ENCODE peak calls at places on chromosomes 13 and 19, in five cellular contexts. One of them, this sample, is unnamed.

GRCh38 chr13:95643471-95643813 is 1.1 kb downstream of the DZIP1 start:
- DNase-seq in kidney: no peak
- DNase-seq in WERI-Rb-1: peak
- DNase-seq in fibroblast of pulmonary artery: peak
- DNase-seq in GM23338: peak
- DNase-seq in this sample: peak

GRCh38 chr13:103605546-103606326 is 539.5 kb upstream of the SLC10A2 start:
- DNase-seq in fibroblast of pulmonary artery: no peak
- DNase-seq in kidney: no peak
- DNase-seq in GM23338: no peak
- DNase-seq in WERI-Rb-1: no peak
- DNase-seq in this sample: no peak

GRCh38 chr13:114108894-114109293 is 23.5 kb downstream of the RASA3 start:
- DNase-seq in fibroblast of pulmonary artery: no peak
- DNase-seq in kidney: peak
- DNase-seq in WERI-Rb-1: peak
- DNase-seq in GM23338: no peak
- DNase-seq in this sample: no peak

GRCh38 chr19:55393362-55393761 is 7.6 kb downstream of the RPL28 start:
- DNase-seq in fibroblast of pulmonary artery: no peak
- DNase-seq in kidney: no peak
- DNase-seq in GM23338: no peak
- DNase-seq in WERI-Rb-1: no peak
- DNase-seq in this sample: no peak

GRCh38 chr13:99374169-99374991 is 67.2 kb upstream of the GPR183 start:
- DNase-seq in WERI-Rb-1: no peak
- DNase-seq in fibroblast of pulmonary artery: no peak
- DNase-seq in GM23338: no peak
- DNase-seq in kidney: no peak
- DNase-seq in this sample: no peak

GRCh38 chr13:33323766-33324525 is 38.4 kb upstream of the STARD13 start:
- DNase-seq in kidney: no peak
- DNase-seq in WERI-Rb-1: no peak
- DNase-seq in fibroblast of pulmonary artery: peak
- DNase-seq in GM23338: peak
- DNase-seq in this sample: no peak

GRCh38 chr13:109971006-109971744 is 184.8 kb upstream of the IRS2 start:
- DNase-seq in WERI-Rb-1: no peak
- DNase-seq in kidney: no peak
- DNase-seq in fibroblast of pulmonary artery: no peak
- DNase-seq in GM23338: no peak
- DNase-seq in this sample: no peak

GRCh38 chr13:81012031-81012430 is 671.1 kb upstream of the SPRY2 start:
- DNase-seq in kidney: no peak
- DNase-seq in WERI-Rb-1: peak
- DNase-seq in GM23338: peak
- DNase-seq in fibroblast of pulmonary artery: no peak
- DNase-seq in this sample: no peak

GRCh38 chr13:33526718-33527117 is 241.2 kb upstream of the STARD13 start:
- DNase-seq in kidney: no peak
- DNase-seq in GM23338: no peak
- DNase-seq in fibroblast of pulmonary artery: no peak
- DNase-seq in WERI-Rb-1: no peak
- DNase-seq in this sample: no peak

GRCh38 chr19:45114116-45114515 is 21.1 kb downstream of the PPP1R37 start:
- DNase-seq in fibroblast of pulmonary artery: no peak
- DNase-seq in kidney: no peak
- DNase-seq in WERI-Rb-1: no peak
- DNase-seq in GM23338: no peak
- DNase-seq in this sample: no peak

GRCh38 chr13:33797622-33798021 is 20.3 kb upstream of the RFC3 start:
- DNase-seq in fibroblast of pulmonary artery: peak
- DNase-seq in WERI-Rb-1: no peak
- DNase-seq in kidney: no peak
- DNase-seq in GM23338: no peak
- DNase-seq in this sample: no peak

GRCh38 chr13:42168497-42168896 is 103.5 kb upstream of the AKAP11 start:
- DNase-seq in fibroblast of pulmonary artery: no peak
- DNase-seq in WERI-Rb-1: no peak
- DNase-seq in kidney: no peak
- DNase-seq in GM23338: no peak
- DNase-seq in this sample: no peak

GRCh38 chr19:4993683-4994082 is 24.8 kb downstream of the KDM4B start:
- DNase-seq in kidney: no peak
- DNase-seq in WERI-Rb-1: no peak
- DNase-seq in fibroblast of pulmonary artery: no peak
- DNase-seq in GM23338: no peak
- DNase-seq in this sample: peak

GRCh38 chr13:112000888-112001287 is 66.1 kb upstream of the SOX1 start:
- DNase-seq in fibroblast of pulmonary artery: no peak
- DNase-seq in GM23338: no peak
- DNase-seq in WERI-Rb-1: no peak
- DNase-seq in kidney: no peak
- DNase-seq in this sample: no peak

GRCh38 chr13:106466691-106467405 is 68.6 kb downstream of the EFNB2 start:
- DNase-seq in WERI-Rb-1: peak
- DNase-seq in kidney: no peak
- DNase-seq in GM23338: no peak
- DNase-seq in fibroblast of pulmonary artery: no peak
- DNase-seq in this sample: peak

GRCh38 chr13:112325142-112325808 is 50.9 kb upstream of the SPACA7 start:
- DNase-seq in kidney: peak
- DNase-seq in fibroblast of pulmonary artery: no peak
- DNase-seq in GM23338: no peak
- DNase-seq in WERI-Rb-1: no peak
- DNase-seq in this sample: no peak

GRCh38 chr19:17862711-17863519 is 3.2 kb downstream of the RPL18A start:
- DNase-seq in GM23338: no peak
- DNase-seq in WERI-Rb-1: no peak
- DNase-seq in fibroblast of pulmonary artery: no peak
- DNase-seq in kidney: no peak
- DNase-seq in this sample: no peak

GRCh38 chr19:47861630-47862029 is 2.6 kb downstream of the TPRX2 start:
- DNase-seq in fibroblast of pulmonary artery: no peak
- DNase-seq in WERI-Rb-1: no peak
- DNase-seq in kidney: no peak
- DNase-seq in GM23338: no peak
- DNase-seq in this sample: no peak

GRCh38 chr13:46992383-46992952 is 95.6 kb upstream of the HTR2A start:
- DNase-seq in WERI-Rb-1: no peak
- DNase-seq in kidney: no peak
- DNase-seq in GM23338: peak
- DNase-seq in fibroblast of pulmonary artery: peak
- DNase-seq in this sample: peak

GRCh38 chr19:51696606-51697005 is 3.5 kb downstream of the SPACA6 start:
- DNase-seq in fibroblast of pulmonary artery: no peak
- DNase-seq in WERI-Rb-1: no peak
- DNase-seq in kidney: no peak
- DNase-seq in GM23338: no peak
- DNase-seq in this sample: no peak

GRCh38 chr19:16737909-16738308 is 18.3 kb downstream of the NWD1 start:
- DNase-seq in GM23338: no peak
- DNase-seq in WERI-Rb-1: no peak
- DNase-seq in fibroblast of pulmonary artery: peak
- DNase-seq in kidney: no peak
- DNase-seq in this sample: peak

GRCh38 chr19:7673995-7674667 is 2.8 kb upstream of the MCEMP1 start:
- DNase-seq in fibroblast of pulmonary artery: peak
- DNase-seq in WERI-Rb-1: peak
- DNase-seq in kidney: no peak
- DNase-seq in GM23338: peak
- DNase-seq in this sample: peak

GRCh38 chr13:80599765-80600164 is 258.8 kb upstream of the SPRY2 start:
- DNase-seq in fibroblast of pulmonary artery: no peak
- DNase-seq in kidney: no peak
- DNase-seq in WERI-Rb-1: no peak
- DNase-seq in GM23338: no peak
- DNase-seq in this sample: no peak

GRCh38 chr13:73984949-73985691 is 149.1 kb downstream of the KLF12 start:
- DNase-seq in fibroblast of pulmonary artery: peak
- DNase-seq in GM23338: peak
- DNase-seq in WERI-Rb-1: no peak
- DNase-seq in kidney: no peak
- DNase-seq in this sample: no peak

GRCh38 chr13:40662866-40663265 is 3.6 kb downstream of the FOXO1 start:
- DNase-seq in fibroblast of pulmonary artery: no peak
- DNase-seq in WERI-Rb-1: no peak
- DNase-seq in kidney: no peak
- DNase-seq in GM23338: peak
- DNase-seq in this sample: peak

GRCh38 chr19:18280247-18281081 is 958 bp downstream of the JUND start:
- DNase-seq in GM23338: peak
- DNase-seq in fibroblast of pulmonary artery: peak
- DNase-seq in kidney: peak
- DNase-seq in WERI-Rb-1: peak
- DNase-seq in this sample: peak

GRCh38 chr19:16330811-16331690 is 6.4 kb downstream of the KLF2 start:
- DNase-seq in GM23338: no peak
- DNase-seq in WERI-Rb-1: no peak
- DNase-seq in kidney: no peak
- DNase-seq in fibroblast of pulmonary artery: peak
- DNase-seq in this sample: no peak

GRCh38 chr13:109874921-109875454 is 88.6 kb upstream of the IRS2 start:
- DNase-seq in fibroblast of pulmonary artery: peak
- DNase-seq in kidney: no peak
- DNase-seq in WERI-Rb-1: no peak
- DNase-seq in GM23338: no peak
- DNase-seq in this sample: no peak

GRCh38 chr13:27200413-27201066 is 28.9 kb upstream of the USP12 start:
- DNase-seq in GM23338: no peak
- DNase-seq in fibroblast of pulmonary artery: no peak
- DNase-seq in kidney: no peak
- DNase-seq in WERI-Rb-1: no peak
- DNase-seq in this sample: peak

GRCh38 chr13:110431425-110431824 is 124.3 kb downstream of the COL4A2 start:
- DNase-seq in kidney: no peak
- DNase-seq in WERI-Rb-1: no peak
- DNase-seq in fibroblast of pulmonary artery: no peak
- DNase-seq in GM23338: no peak
- DNase-seq in this sample: no peak

GRCh38 chr19:8592231-8593009 is 15.2 kb upstream of the MYO1F start:
- DNase-seq in WERI-Rb-1: peak
- DNase-seq in GM23338: peak
- DNase-seq in kidney: peak
- DNase-seq in fibroblast of pulmonary artery: peak
- DNase-seq in this sample: no peak

GRCh38 chr13:107450426-107450825 is 764.9 kb downstream of the LIG4 start:
- DNase-seq in WERI-Rb-1: no peak
- DNase-seq in kidney: no peak
- DNase-seq in fibroblast of pulmonary artery: peak
- DNase-seq in GM23338: no peak
- DNase-seq in this sample: no peak

GRCh38 chr19:1081301-1082164 is 13.6 kb downstream of the POLR2E start:
- DNase-seq in fibroblast of pulmonary artery: no peak
- DNase-seq in WERI-Rb-1: no peak
- DNase-seq in kidney: peak
- DNase-seq in GM23338: peak
- DNase-seq in this sample: no peak

GRCh38 chr13:95568131-95568530 is 15.6 kb downstream of the CLDN10 start:
- DNase-seq in fibroblast of pulmonary artery: no peak
- DNase-seq in kidney: no peak
- DNase-seq in GM23338: no peak
- DNase-seq in WERI-Rb-1: no peak
- DNase-seq in this sample: no peak

GRCh38 chr13:97448503-97449251 is 14.7 kb downstream of the RAP2A start:
- DNase-seq in fibroblast of pulmonary artery: no peak
- DNase-seq in kidney: no peak
- DNase-seq in GM23338: peak
- DNase-seq in WERI-Rb-1: no peak
- DNase-seq in this sample: no peak

GRCh38 chr19:53037101-53038097 is 7.1 kb upstream of the ERVV-2 start:
- DNase-seq in kidney: peak
- DNase-seq in fibroblast of pulmonary artery: peak
- DNase-seq in WERI-Rb-1: peak
- DNase-seq in GM23338: peak
- DNase-seq in this sample: peak

GRCh38 chr13:73740681-73741080 is 393.5 kb downstream of the KLF12 start:
- DNase-seq in kidney: no peak
- DNase-seq in fibroblast of pulmonary artery: peak
- DNase-seq in WERI-Rb-1: no peak
- DNase-seq in GM23338: no peak
- DNase-seq in this sample: no peak

GRCh38 chr19:38813323-38813722 is 578 bp upstream of the LGALS4 start:
- DNase-seq in kidney: no peak
- DNase-seq in GM23338: no peak
- DNase-seq in fibroblast of pulmonary artery: no peak
- DNase-seq in WERI-Rb-1: no peak
- DNase-seq in this sample: no peak
- H3K4me3 ChIP-seq in kidney: no peak
- H3K4me3 ChIP-seq in GM23338: no peak
- H3K4me3 ChIP-seq in fibroblast of pulmonary artery: no peak
- H3K4me3 ChIP-seq in WERI-Rb-1: no peak
- H3K4me3 ChIP-seq in this sample: no peak

GRCh38 chr19:35055715-35056179 is 14.2 kb downstream of the HPN start:
- DNase-seq in GM23338: peak
- DNase-seq in kidney: no peak
- DNase-seq in WERI-Rb-1: peak
- DNase-seq in fibroblast of pulmonary artery: no peak
- DNase-seq in this sample: peak
- TF ChIP-seq CTCF in GM23338: peak
- TF ChIP-seq CTCF in kidney: peak
- TF ChIP-seq CTCF in WERI-Rb-1: peak
- TF ChIP-seq CTCF in fibroblast of pulmonary artery: peak
- TF ChIP-seq CTCF in this sample: peak

GRCh38 chr19:48867119-48867921 is 1.1 kb downstream of the PLEKHA4 start:
- DNase-seq in GM23338: no peak
- DNase-seq in WERI-Rb-1: no peak
- DNase-seq in kidney: no peak
- DNase-seq in fibroblast of pulmonary artery: no peak
- DNase-seq in this sample: no peak
- H3K4me3 ChIP-seq in GM23338: peak
- H3K4me3 ChIP-seq in WERI-Rb-1: no peak
- H3K4me3 ChIP-seq in kidney: peak
- H3K4me3 ChIP-seq in fibroblast of pulmonary artery: peak
- H3K4me3 ChIP-seq in this sample: peak

DNA sequence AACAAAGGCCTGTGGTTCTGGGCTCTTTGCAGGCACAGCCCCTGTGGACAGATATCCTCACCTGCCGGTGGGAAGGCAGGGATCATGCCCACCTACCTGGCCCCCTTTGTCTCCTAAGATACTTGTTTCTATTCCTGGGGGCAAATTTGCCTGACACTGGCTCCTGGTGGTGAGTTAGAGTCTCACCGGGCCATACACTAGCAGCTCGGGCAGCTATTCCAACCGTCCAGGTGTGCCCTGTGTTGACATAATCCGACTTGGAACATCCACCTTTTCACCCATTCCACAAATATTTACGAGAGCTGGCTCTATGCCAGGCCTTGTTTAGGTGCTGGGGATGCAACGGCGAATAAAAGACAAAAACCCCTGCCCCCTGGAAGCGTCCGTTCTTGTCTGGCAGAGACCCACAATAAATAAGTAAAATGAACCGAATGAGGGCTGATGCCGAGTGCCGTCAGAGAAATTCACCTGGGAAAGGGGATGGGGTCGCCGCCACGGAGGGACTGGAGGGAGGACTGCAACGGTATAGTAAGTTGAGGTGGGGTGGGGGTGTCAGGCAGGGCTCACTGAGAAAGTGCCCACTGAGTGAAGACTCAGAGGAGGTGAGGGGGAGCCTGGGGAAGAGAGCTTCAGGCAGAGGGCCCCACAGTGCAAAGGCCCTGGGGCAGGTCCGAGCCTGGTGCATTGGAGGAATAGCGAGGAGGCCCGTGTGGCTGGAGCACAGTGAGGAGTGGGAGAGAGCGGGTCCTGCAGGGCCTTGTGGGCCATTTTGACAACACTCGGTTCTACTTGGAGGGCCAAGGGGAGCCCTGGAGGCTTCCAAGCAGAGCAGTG is 43.2 kb upstream of the RANBP3 start:
- DNase-seq in GM23338: no peak
- DNase-seq in fibroblast of pulmonary artery: no peak
- DNase-seq in WERI-Rb-1: no peak
- DNase-seq in kidney: peak
- DNase-seq in this sample: peak
- TF ChIP-seq CTCF in GM23338: no peak
- TF ChIP-seq CTCF in fibroblast of pulmonary artery: no peak
- TF ChIP-seq CTCF in WERI-Rb-1: no peak
- TF ChIP-seq CTCF in kidney: no peak
- TF ChIP-seq CTCF in this sample: no peak

This sample was measured in epithelial cell of esophagus.